ENCODE peak calls at places on chromosomes 16 and 17, in seven cellular contexts. E, W, L, Y, G, J and U are unnamed samples.

GRCh38 chr16:19883296-19883951 is 1.2 kb downstream of the GPRC5B start:
- DNase-seq in E (no peak), W (no peak), L (no peak), Y (no peak), G (no peak), J (no peak), U (no peak)

GRCh38 chr16:27427538-27427937 is 25.6 kb downstream of the IL21R start:
- DNase-seq in E (no peak), W (peak; percentile 51), L (no peak), Y (no peak), G (no peak), J (no peak), U (peak; percentile 5)

GRCh38 chr17:50361561-50362480 is 11.2 kb downstream of the MRPL27 start:
- DNase-seq in E (peak; percentile 77), W (peak; percentile 62), L (peak; percentile 88), Y (no peak), G (peak; percentile 27), J (peak; percentile 51), U (peak; percentile 75)

GRCh38 chr17:43840814-43841213 is 6.2 kb upstream of the CD300LG start:
- DNase-seq in E (no peak), W (no peak), L (no peak), Y (no peak), G (no peak), J (no peak), U (no peak)

GRCh38 chr17:81512984-81513668 is 527 bp upstream of the ACTG1 start:
- DNase-seq in E (no peak), W (no peak), L (peak; percentile 38), Y (no peak), G (no peak), J (peak; percentile 86), U (peak; percentile 92)

GRCh38 chr17:37816951-37817350 is 72.1 kb upstream of the HNF1B start:
- DNase-seq in E (no peak), W (no peak), L (no peak), Y (no peak), G (no peak), J (no peak), U (no peak)

GRCh38 chr16:75754126-75754525 is 27.8 kb upstream of the CPHXL start:
- DNase-seq in E (no peak), W (no peak), L (no peak), Y (no peak), G (no peak), J (no peak), U (no peak)

GRCh38 chr16:30649725-30650368 is 913 bp upstream of the PRR14 start:
- DNase-seq in E (no peak), W (no peak), L (no peak), Y (no peak), G (no peak), J (peak; percentile 50), U (no peak)

GRCh38 chr16:86676216-86676800 is 98.0 kb downstream of the FOXL1 start:
- DNase-seq in E (no peak), W (no peak), L (peak; percentile 64), Y (peak; percentile 48), G (no peak), J (no peak), U (no peak)

GRCh38 chr16:81639931-81640680 is 139.0 kb upstream of the PLCG2 start:
- DNase-seq in E (no peak), W (no peak), L (no peak), Y (no peak), G (no peak), J (no peak), U (no peak)

GRCh38 chr16:12320298-12320706 is 343.8 kb downstream of the SNX29 start:
- DNase-seq in E (no peak), W (no peak), L (no peak), Y (no peak), G (no peak), J (no peak), U (no peak)